ENCODE peak calls at places on chromosomes 12 and 14, in four cellular contexts. One of them, this sample, is unnamed.

GRCh38 chr12:88298761-88299242 is 156.7 kb downstream of the TMTC3 start:
- DNase-seq in activated T-cell treated with anti-CD3 and anti-CD28 coated beads, Interleukin-2, amount 50 U/mL, for 72 hours: peak; percentile 45
- DNase-seq in GM06990: peak; percentile 4
- DNase-seq in A549: peak; percentile 10
- DNase-seq in this sample: no peak

GRCh38 chr14:20455355-20456300 is 602 bp downstream of the APEX1 start:
- DNase-seq in activated T-cell treated with anti-CD3 and anti-CD28 coated beads, Interleukin-2, amount 50 U/mL, for 72 hours: peak; percentile 83
- DNase-seq in GM06990: no peak
- DNase-seq in A549: peak; percentile 73
- DNase-seq in this sample: no peak

GRCh38 chr14:103679351-103679750 is 35.9 kb downstream of the XRCC3 start:
- DNase-seq in GM06990: peak; percentile 69
- DNase-seq in activated T-cell treated with anti-CD3 and anti-CD28 coated beads, Interleukin-2, amount 50 U/mL, for 72 hours: peak; percentile 48
- DNase-seq in A549: peak; percentile 38
- DNase-seq in this sample: peak; percentile 34

GRCh38 chr14:99195602-99196309 is 76.2 kb downstream of the BCL11B start:
- DNase-seq in A549: no peak
- DNase-seq in GM06990: no peak
- DNase-seq in activated T-cell treated with anti-CD3 and anti-CD28 coated beads, Interleukin-2, amount 50 U/mL, for 72 hours: no peak
- DNase-seq in this sample: no peak

GRCh38 chr14:30058401-30058800 is 130.8 kb upstream of the PRKD1 start:
- DNase-seq in GM06990: no peak
- DNase-seq in A549: no peak
- DNase-seq in activated T-cell treated with anti-CD3 and anti-CD28 coated beads, Interleukin-2, amount 50 U/mL, for 72 hours: no peak
- DNase-seq in this sample: no peak

GRCh38 chr12:92927436-92928116 is 1.5 kb downstream of the EEA1 start:
- DNase-seq in GM06990: peak; percentile 53
- DNase-seq in activated T-cell treated with anti-CD3 and anti-CD28 coated beads, Interleukin-2, amount 50 U/mL, for 72 hours: no peak
- DNase-seq in A549: peak; percentile 46
- DNase-seq in this sample: no peak

GRCh38 chr12:26135010-26135420 is 10.2 kb upstream of the BHLHE41 start:
- DNase-seq in A549: no peak
- DNase-seq in GM06990: no peak
- DNase-seq in activated T-cell treated with anti-CD3 and anti-CD28 coated beads, Interleukin-2, amount 50 U/mL, for 72 hours: no peak
- DNase-seq in this sample: no peak

GRCh38 chr12:26870491-26871419 is 37.8 kb upstream of the ITPR2 start:
- DNase-seq in A549: no peak
- DNase-seq in GM06990: peak; percentile 43
- DNase-seq in activated T-cell treated with anti-CD3 and anti-CD28 coated beads, Interleukin-2, amount 50 U/mL, for 72 hours: no peak
- DNase-seq in this sample: peak; percentile 76

GRCh38 chr14:61469771-61470170 is 148.4 kb downstream of the PRKCH start:
- DNase-seq in A549: no peak
- DNase-seq in activated T-cell treated with anti-CD3 and anti-CD28 coated beads, Interleukin-2, amount 50 U/mL, for 72 hours: no peak
- DNase-seq in GM06990: no peak
- DNase-seq in this sample: no peak

GRCh38 chr14:96176811-96177211 is 27.8 kb upstream of the BDKRB2 start:
- DNase-seq in GM06990: no peak
- DNase-seq in A549: no peak
- DNase-seq in activated T-cell treated with anti-CD3 and anti-CD28 coated beads, Interleukin-2, amount 50 U/mL, for 72 hours: no peak
- DNase-seq in this sample: no peak

GRCh38 chr14:92203116-92203515 is 81.3 kb downstream of the CPSF2 start:
- DNase-seq in A549: no peak
- DNase-seq in activated T-cell treated with anti-CD3 and anti-CD28 coated beads, Interleukin-2, amount 50 U/mL, for 72 hours: no peak
- DNase-seq in GM06990: no peak
- DNase-seq in this sample: no peak

GRCh38 chr14:70096866-70097265 is 91.9 kb downstream of the SLC8A3 start:
- DNase-seq in activated T-cell treated with anti-CD3 and anti-CD28 coated beads, Interleukin-2, amount 50 U/mL, for 72 hours: no peak
- DNase-seq in A549: peak; percentile 13
- DNase-seq in GM06990: no peak
- DNase-seq in this sample: no peak

GRCh38 chr14:81314443-81315175 is 85.5 kb downstream of the STON2 start:
- DNase-seq in activated T-cell treated with anti-CD3 and anti-CD28 coated beads, Interleukin-2, amount 50 U/mL, for 72 hours: no peak
- DNase-seq in GM06990: no peak
- DNase-seq in A549: no peak
- DNase-seq in this sample: no peak

GRCh38 chr12:132018193-132018916 is 68.6 kb downstream of the EP400 start:
- DNase-seq in GM06990: no peak
- DNase-seq in A549: no peak
- DNase-seq in activated T-cell treated with anti-CD3 and anti-CD28 coated beads, Interleukin-2, amount 50 U/mL, for 72 hours: no peak
- DNase-seq in this sample: no peak

GRCh38 chr12:51752490-51752889 is 96.0 kb downstream of the FIGNL2 start:
- DNase-seq in A549: no peak
- DNase-seq in activated T-cell treated with anti-CD3 and anti-CD28 coated beads, Interleukin-2, amount 50 U/mL, for 72 hours: no peak
- DNase-seq in GM06990: no peak
- DNase-seq in this sample: no peak

GRCh38 chr14:92651793-92652382 is 96.5 kb downstream of the LGMN start:
- DNase-seq in A549: no peak
- DNase-seq in activated T-cell treated with anti-CD3 and anti-CD28 coated beads, Interleukin-2, amount 50 U/mL, for 72 hours: peak; percentile 47
- DNase-seq in GM06990: peak; percentile 53
- DNase-seq in this sample: no peak